ENCODE peak calls at places on chromosomes 1 and 21, in four cellular contexts. One of them, this sample, is unnamed.

GRCh38 chr1:184223216-184223615 is 163.6 kb upstream of the C1orf21 start:
- DNase-seq in AG10803: no peak
- DNase-seq in activated CD4-positive, alpha-beta T cell treated with anti-CD3 and anti-CD28 coated beads, Interleukin-2, amount 10 ng/mL, durations not matched to agents 7 days and 5 days: no peak
- DNase-seq in Right ventricle myocardium superior: no peak
- DNase-seq in this sample: peak

GRCh38 chr1:229557214-229557850 is 1.2 kb downstream of the ABCB10 start:
- DNase-seq in activated CD4-positive, alpha-beta T cell treated with anti-CD3 and anti-CD28 coated beads, Interleukin-2, amount 10 ng/mL, durations not matched to agents 7 days and 5 days: peak
- DNase-seq in Right ventricle myocardium superior: no peak
- DNase-seq in AG10803: peak
- DNase-seq in this sample: no peak

GRCh38 chr1:232776526-232776925 is 28.7 kb upstream of the MAP10 start:
- DNase-seq in Right ventricle myocardium superior: no peak
- DNase-seq in AG10803: no peak
- DNase-seq in activated CD4-positive, alpha-beta T cell treated with anti-CD3 and anti-CD28 coated beads, Interleukin-2, amount 10 ng/mL, durations not matched to agents 7 days and 5 days: no peak
- DNase-seq in this sample: no peak

GRCh38 chr1:173009597-173009996 is 41.1 kb downstream of the TNFSF18 start:
- DNase-seq in Right ventricle myocardium superior: peak
- DNase-seq in AG10803: peak
- DNase-seq in activated CD4-positive, alpha-beta T cell treated with anti-CD3 and anti-CD28 coated beads, Interleukin-2, amount 10 ng/mL, durations not matched to agents 7 days and 5 days: no peak
- DNase-seq in this sample: no peak

GRCh38 chr1:86860424-86860823 is 53.5 kb downstream of the SELENOF start:
- DNase-seq in AG10803: no peak
- DNase-seq in activated CD4-positive, alpha-beta T cell treated with anti-CD3 and anti-CD28 coated beads, Interleukin-2, amount 10 ng/mL, durations not matched to agents 7 days and 5 days: no peak
- DNase-seq in Right ventricle myocardium superior: no peak
- DNase-seq in this sample: no peak

GRCh38 chr1:236795757-236796719 is 946 bp downstream of the MTR start:
- DNase-seq in activated CD4-positive, alpha-beta T cell treated with anti-CD3 and anti-CD28 coated beads, Interleukin-2, amount 10 ng/mL, durations not matched to agents 7 days and 5 days: no peak
- DNase-seq in AG10803: peak
- DNase-seq in Right ventricle myocardium superior: no peak
- DNase-seq in this sample: peak

GRCh38 chr1:15178571-15179484 is 25.3 kb downstream of the TMEM51 start:
- DNase-seq in activated CD4-positive, alpha-beta T cell treated with anti-CD3 and anti-CD28 coated beads, Interleukin-2, amount 10 ng/mL, durations not matched to agents 7 days and 5 days: no peak
- DNase-seq in Right ventricle myocardium superior: no peak
- DNase-seq in AG10803: peak
- DNase-seq in this sample: no peak

GRCh38 chr1:111729271-111729921 is 9.8 kb downstream of the INKA2 start:
- DNase-seq in activated CD4-positive, alpha-beta T cell treated with anti-CD3 and anti-CD28 coated beads, Interleukin-2, amount 10 ng/mL, durations not matched to agents 7 days and 5 days: no peak
- DNase-seq in Right ventricle myocardium superior: peak
- DNase-seq in AG10803: no peak
- DNase-seq in this sample: no peak

GRCh38 chr1:235617808-235618207 is 31.8 kb downstream of the GNG4 start:
- DNase-seq in Right ventricle myocardium superior: no peak
- DNase-seq in AG10803: peak
- DNase-seq in activated CD4-positive, alpha-beta T cell treated with anti-CD3 and anti-CD28 coated beads, Interleukin-2, amount 10 ng/mL, durations not matched to agents 7 days and 5 days: no peak
- DNase-seq in this sample: no peak

GRCh38 chr1:240804475-240804874 is 192.5 kb upstream of the GREM2 start:
- DNase-seq in Right ventricle myocardium superior: no peak
- DNase-seq in AG10803: peak
- DNase-seq in activated CD4-positive, alpha-beta T cell treated with anti-CD3 and anti-CD28 coated beads, Interleukin-2, amount 10 ng/mL, durations not matched to agents 7 days and 5 days: no peak
- DNase-seq in this sample: no peak

GRCh38 chr1:101262601-101263348 is 26.0 kb downstream of the S1PR1 start:
- DNase-seq in AG10803: peak
- DNase-seq in activated CD4-positive, alpha-beta T cell treated with anti-CD3 and anti-CD28 coated beads, Interleukin-2, amount 10 ng/mL, durations not matched to agents 7 days and 5 days: peak
- DNase-seq in Right ventricle myocardium superior: no peak
- DNase-seq in this sample: no peak

GRCh38 chr1:181206513-181206912 is 118.0 kb downstream of the IER5 start:
- DNase-seq in activated CD4-positive, alpha-beta T cell treated with anti-CD3 and anti-CD28 coated beads, Interleukin-2, amount 10 ng/mL, durations not matched to agents 7 days and 5 days: no peak
- DNase-seq in Right ventricle myocardium superior: peak
- DNase-seq in AG10803: no peak
- DNase-seq in this sample: no peak

GRCh38 chr1:204523605-204524215 is 7.5 kb downstream of the MDM4 start:
- DNase-seq in AG10803: no peak
- DNase-seq in activated CD4-positive, alpha-beta T cell treated with anti-CD3 and anti-CD28 coated beads, Interleukin-2, amount 10 ng/mL, durations not matched to agents 7 days and 5 days: no peak
- DNase-seq in Right ventricle myocardium superior: no peak
- DNase-seq in this sample: no peak

GRCh38 chr1:235455806-235456205 is 48.4 kb downstream of the B3GALNT2 start:
- DNase-seq in AG10803: no peak
- DNase-seq in Right ventricle myocardium superior: no peak
- DNase-seq in activated CD4-positive, alpha-beta T cell treated with anti-CD3 and anti-CD28 coated beads, Interleukin-2, amount 10 ng/mL, durations not matched to agents 7 days and 5 days: no peak
- DNase-seq in this sample: peak

GRCh38 chr1:155085504-155086181 is 7.0 kb downstream of the EFNA3 start:
- DNase-seq in Right ventricle myocardium superior: peak
- DNase-seq in activated CD4-positive, alpha-beta T cell treated with anti-CD3 and anti-CD28 coated beads, Interleukin-2, amount 10 ng/mL, durations not matched to agents 7 days and 5 days: peak
- DNase-seq in AG10803: no peak
- DNase-seq in this sample: no peak

GRCh38 chr1:165456861-165457260 is 11.9 kb upstream of the RXRG start:
- DNase-seq in Right ventricle myocardium superior: no peak
- DNase-seq in activated CD4-positive, alpha-beta T cell treated with anti-CD3 and anti-CD28 coated beads, Interleukin-2, amount 10 ng/mL, durations not matched to agents 7 days and 5 days: no peak
- DNase-seq in AG10803: no peak
- DNase-seq in this sample: no peak

GRCh38 chr1:234725177-234726132 is 115.5 kb upstream of the IRF2BP2 start:
- DNase-seq in activated CD4-positive, alpha-beta T cell treated with anti-CD3 and anti-CD28 coated beads, Interleukin-2, amount 10 ng/mL, durations not matched to agents 7 days and 5 days: peak
- DNase-seq in Right ventricle myocardium superior: peak
- DNase-seq in AG10803: peak
- DNase-seq in this sample: no peak

GRCh38 chr1:199272107-199272506 is 633.3 kb downstream of the PTPRC start:
- DNase-seq in activated CD4-positive, alpha-beta T cell treated with anti-CD3 and anti-CD28 coated beads, Interleukin-2, amount 10 ng/mL, durations not matched to agents 7 days and 5 days: no peak
- DNase-seq in Right ventricle myocardium superior: no peak
- DNase-seq in AG10803: peak
- DNase-seq in this sample: no peak

GRCh38 chr21:14737922-14738321 is 191.8 kb upstream of the SAMSN1 start:
- DNase-seq in activated CD4-positive, alpha-beta T cell treated with anti-CD3 and anti-CD28 coated beads, Interleukin-2, amount 10 ng/mL, durations not matched to agents 7 days and 5 days: peak
- DNase-seq in AG10803: peak
- DNase-seq in Right ventricle myocardium superior: no peak
- DNase-seq in this sample: no peak

GRCh38 chr1:230169454-230170152 is 102.6 kb downstream of the GALNT2 start:
- DNase-seq in activated CD4-positive, alpha-beta T cell treated with anti-CD3 and anti-CD28 coated beads, Interleukin-2, amount 10 ng/mL, durations not matched to agents 7 days and 5 days: no peak
- DNase-seq in Right ventricle myocardium superior: no peak
- DNase-seq in AG10803: no peak
- DNase-seq in this sample: no peak

GRCh38 chr1:22420456-22421053 is 31.1 kb upstream of the ZBTB40 start:
- DNase-seq in activated CD4-positive, alpha-beta T cell treated with anti-CD3 and anti-CD28 coated beads, Interleukin-2, amount 10 ng/mL, durations not matched to agents 7 days and 5 days: peak
- DNase-seq in Right ventricle myocardium superior: peak
- DNase-seq in AG10803: peak
- DNase-seq in this sample: peak

GRCh38 chr1:229617351-229618100 is 8.4 kb downstream of the TAF5L start:
- DNase-seq in activated CD4-positive, alpha-beta T cell treated with anti-CD3 and anti-CD28 coated beads, Interleukin-2, amount 10 ng/mL, durations not matched to agents 7 days and 5 days: no peak
- DNase-seq in Right ventricle myocardium superior: no peak
- DNase-seq in AG10803: no peak
- DNase-seq in this sample: no peak

GRCh38 chr1:93448292-93448982 is 519 bp downstream of the FNBP1L start:
- DNase-seq in Right ventricle myocardium superior: peak
- DNase-seq in AG10803: no peak
- DNase-seq in activated CD4-positive, alpha-beta T cell treated with anti-CD3 and anti-CD28 coated beads, Interleukin-2, amount 10 ng/mL, durations not matched to agents 7 days and 5 days: no peak
- DNase-seq in this sample: peak

GRCh38 chr21:41228492-41228891 is 60.5 kb downstream of the BACE2 start:
- DNase-seq in Right ventricle myocardium superior: no peak
- DNase-seq in activated CD4-positive, alpha-beta T cell treated with anti-CD3 and anti-CD28 coated beads, Interleukin-2, amount 10 ng/mL, durations not matched to agents 7 days and 5 days: no peak
- DNase-seq in AG10803: no peak
- DNase-seq in this sample: no peak

GRCh38 chr1:37480125-37480466 is 5.7 kb downstream of the ZC3H12A start:
- DNase-seq in AG10803: no peak
- DNase-seq in Right ventricle myocardium superior: no peak
- DNase-seq in activated CD4-positive, alpha-beta T cell treated with anti-CD3 and anti-CD28 coated beads, Interleukin-2, amount 10 ng/mL, durations not matched to agents 7 days and 5 days: no peak
- DNase-seq in this sample: no peak

GRCh38 chr1:160981584-160982411 is 27.2 kb upstream of the ITLN2 start:
- DNase-seq in activated CD4-positive, alpha-beta T cell treated with anti-CD3 and anti-CD28 coated beads, Interleukin-2, amount 10 ng/mL, durations not matched to agents 7 days and 5 days: peak
- DNase-seq in AG10803: no peak
- DNase-seq in Right ventricle myocardium superior: no peak
- DNase-seq in this sample: no peak

GRCh38 chr1:15345711-15346355 is 63.9 kb upstream of the EFHD2 start:
- DNase-seq in Right ventricle myocardium superior: peak
- DNase-seq in activated CD4-positive, alpha-beta T cell treated with anti-CD3 and anti-CD28 coated beads, Interleukin-2, amount 10 ng/mL, durations not matched to agents 7 days and 5 days: peak
- DNase-seq in AG10803: no peak
- DNase-seq in this sample: no peak

GRCh38 chr1:207981976-207982375 is 71.1 kb upstream of the CD34 start:
- DNase-seq in AG10803: no peak
- DNase-seq in Right ventricle myocardium superior: no peak
- DNase-seq in activated CD4-positive, alpha-beta T cell treated with anti-CD3 and anti-CD28 coated beads, Interleukin-2, amount 10 ng/mL, durations not matched to agents 7 days and 5 days: no peak
- DNase-seq in this sample: no peak

GRCh38 chr1:68409426-68409825 is 40.3 kb downstream of the RPE65 start:
- DNase-seq in Right ventricle myocardium superior: no peak
- DNase-seq in AG10803: peak
- DNase-seq in activated CD4-positive, alpha-beta T cell treated with anti-CD3 and anti-CD28 coated beads, Interleukin-2, amount 10 ng/mL, durations not matched to agents 7 days and 5 days: no peak
- DNase-seq in this sample: no peak

GRCh38 chr1:6870571-6870970 is 85.3 kb downstream of the CAMTA1 start:
- DNase-seq in Right ventricle myocardium superior: no peak
- DNase-seq in activated CD4-positive, alpha-beta T cell treated with anti-CD3 and anti-CD28 coated beads, Interleukin-2, amount 10 ng/mL, durations not matched to agents 7 days and 5 days: no peak
- DNase-seq in AG10803: peak
- DNase-seq in this sample: no peak

GRCh38 chr1:40782371-40782956 is 1.1 kb upstream of the KCNQ4 start:
- DNase-seq in AG10803: no peak
- DNase-seq in Right ventricle myocardium superior: peak
- DNase-seq in activated CD4-positive, alpha-beta T cell treated with anti-CD3 and anti-CD28 coated beads, Interleukin-2, amount 10 ng/mL, durations not matched to agents 7 days and 5 days: no peak
- DNase-seq in this sample: no peak

GRCh38 chr1:181099152-181100014 is 10.9 kb downstream of the IER5 start:
- DNase-seq in AG10803: peak
- DNase-seq in Right ventricle myocardium superior: no peak
- DNase-seq in activated CD4-positive, alpha-beta T cell treated with anti-CD3 and anti-CD28 coated beads, Interleukin-2, amount 10 ng/mL, durations not matched to agents 7 days and 5 days: peak
- DNase-seq in this sample: peak

GRCh38 chr1:212791261-212791675 is 309 bp downstream of the NSL1 start:
- DNase-seq in Right ventricle myocardium superior: no peak
- DNase-seq in activated CD4-positive, alpha-beta T cell treated with anti-CD3 and anti-CD28 coated beads, Interleukin-2, amount 10 ng/mL, durations not matched to agents 7 days and 5 days: no peak
- DNase-seq in AG10803: peak
- DNase-seq in this sample: peak

GRCh38 chr1:85862456-85862855 is 154.2 kb upstream of the ZNHIT6 start:
- DNase-seq in Right ventricle myocardium superior: no peak
- DNase-seq in AG10803: peak
- DNase-seq in activated CD4-positive, alpha-beta T cell treated with anti-CD3 and anti-CD28 coated beads, Interleukin-2, amount 10 ng/mL, durations not matched to agents 7 days and 5 days: no peak
- DNase-seq in this sample: no peak

GRCh38 chr1:182833271-182833670 is 5.9 kb upstream of the DHX9 start:
- DNase-seq in activated CD4-positive, alpha-beta T cell treated with anti-CD3 and anti-CD28 coated beads, Interleukin-2, amount 10 ng/mL, durations not matched to agents 7 days and 5 days: no peak
- DNase-seq in Right ventricle myocardium superior: no peak
- DNase-seq in AG10803: no peak
- DNase-seq in this sample: no peak

This sample was measured in NCI-H2227 treated with DMSO at 0.1 percent for 48 hours.